ENCODE peak calls at places on chromosomes 11 and 22, in ten cellular contexts. M, N, A, V, R, G, Q, Z, D and C are unnamed samples.

GRCh38 chr22:24005201-24005600 is at the start of gene GSTT4:
- DNase-seq in M (no peak), N (no peak), A (no peak), V (peak; percentile 72), R (peak; percentile 71), G (no peak), Q (no peak), Z (no peak), D (no peak), C (no peak)

GRCh38 chr22:22614065-22614464 is 30.3 kb upstream of the GGTLC2 start:
- DNase-seq in M (no peak), N (no peak), A (no peak), V (no peak), R (no peak), G (no peak), Q (no peak), Z (no peak), D (no peak), C (no peak)

GRCh38 chr11:12410006-12410728 is 32.8 kb downstream of the PARVA start:
- DNase-seq in M (peak; percentile 66), N (peak; percentile 51), A (peak; percentile 37), V (no peak), R (peak; percentile 92), G (no peak), Q (no peak), Z (no peak), D (no peak), C (no peak)

GRCh38 chr11:11995601-11996000 is 12.8 kb downstream of the DKK3 start:
- DNase-seq in M (no peak), N (no peak), A (no peak), V (no peak), R (no peak), G (no peak), Q (no peak), Z (no peak), D (peak; percentile 39), C (no peak)

GRCh38 chr22:48532986-48533385 is 1294.7 kb downstream of the BRD1 start:
- DNase-seq in M (no peak), N (no peak), A (no peak), V (no peak), R (no peak), G (no peak), Q (no peak), Z (no peak), D (no peak), C (no peak)

GRCh38 chr11:833114-833791 is 501 bp downstream of the CD151 start:
- DNase-seq in M (peak; percentile 85), N (no peak), A (peak; percentile 55), V (peak; percentile 76), R (no peak), G (peak; percentile 22), Q (peak; percentile 73), Z (peak; percentile 74), D (peak; percentile 51), C (no peak)

GRCh38 chr11:21323617-21324016 is 654.2 kb downstream of the NELL1 start:
- DNase-seq in M (no peak), N (no peak), A (no peak), V (no peak), R (no peak), G (no peak), Q (no peak), Z (no peak), D (no peak), C (no peak)

GRCh38 chr11:23405350-23405937 is 545.2 kb upstream of the CCDC179 start:
- DNase-seq in M (no peak), N (no peak), A (no peak), V (no peak), R (peak; percentile 59), G (no peak), Q (no peak), Z (no peak), D (no peak), C (no peak)

DNA sequence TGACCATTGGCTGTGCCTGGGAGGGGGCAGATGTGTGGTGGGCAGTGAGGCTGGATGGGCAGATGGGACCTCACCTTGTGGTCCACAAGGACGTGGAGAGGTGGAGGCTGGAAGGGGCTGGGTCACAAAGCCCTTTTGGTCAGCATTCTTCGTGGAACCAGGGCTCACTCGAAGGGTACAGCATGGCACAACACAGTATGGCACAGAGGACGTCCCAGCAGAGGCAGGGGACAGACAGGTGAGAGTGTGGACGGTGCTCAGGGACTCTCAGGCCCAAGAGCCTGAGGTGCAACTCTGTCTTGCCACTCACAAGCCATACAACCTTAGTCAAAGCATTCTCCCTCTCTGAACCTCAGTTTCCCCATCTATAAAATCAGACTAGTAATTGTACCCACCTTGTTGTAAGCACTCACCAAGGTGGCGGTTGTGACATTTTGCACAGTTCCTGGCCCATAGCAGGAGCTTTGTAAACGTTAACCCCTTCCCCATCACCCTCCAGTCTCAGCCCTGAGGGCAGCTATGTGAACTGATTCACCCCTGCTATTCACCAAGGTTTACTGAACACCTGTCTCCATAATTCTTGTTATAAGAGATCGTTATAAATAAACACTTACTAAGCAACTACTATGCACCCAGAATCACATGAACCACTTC is 11.6 kb upstream of the TSKU start:
- DNase-seq in M (no peak), N (no peak), A (no peak), V (no peak), R (peak; percentile 62), G (no peak), Q (no peak), Z (no peak), D (no peak), C (no peak)
- H3K4me1 ChIP-seq in M (peaks cover 30% of the 10 kb centered on the region), N (peaks cover 40% of the 10 kb centered on the region), A (peaks cover 72% of the 10 kb centered on the region), V (peaks cover 29% of the 10 kb centered on the region), R (peaks cover 42% of the 10 kb centered on the region), G (peaks cover 21% of the 10 kb centered on the region), Q (peaks cover 61% of the 10 kb centered on the region), Z (peaks cover 60% of the 10 kb centered on the region), D (peaks cover 19% of the 10 kb centered on the region), C (peaks cover 27% of the 10 kb centered on the region)

GRCh38 chr11:67352546-67353316 is 615 bp downstream of the POLD4 start:
- DNase-seq in M (peak; percentile 65), N (no peak), A (no peak), V (peak; percentile 50), R (peak; percentile 77), G (no peak), Q (peak; percentile 72), Z (peak; percentile 68), D (no peak), C (no peak)

GRCh38 chr11:67349457-67349856 is 3.9 kb downstream of the POLD4 start:
- DNase-seq in M (no peak), N (no peak), A (no peak), V (no peak), R (no peak), G (no peak), Q (no peak), Z (no peak), D (no peak), C (no peak)

GRCh38 chr11:67349927-67350465 is 3.4 kb downstream of the POLD4 start:
- DNase-seq in M (no peak), N (no peak), A (no peak), V (no peak), R (no peak), G (no peak), Q (no peak), Z (no peak), D (no peak), C (no peak)

GRCh38 chr11:67353317-67354313 is at the start of gene POLD4:
- DNase-seq in M (peak; percentile 98), N (peak; percentile 92), A (peak; percentile 97), V (peak; percentile 99), R (peak; percentile 99), G (peak; percentile 93), Q (peak; percentile 99), Z (peak; percentile 99), D (peak; percentile 94), C (no peak)

DNA sequence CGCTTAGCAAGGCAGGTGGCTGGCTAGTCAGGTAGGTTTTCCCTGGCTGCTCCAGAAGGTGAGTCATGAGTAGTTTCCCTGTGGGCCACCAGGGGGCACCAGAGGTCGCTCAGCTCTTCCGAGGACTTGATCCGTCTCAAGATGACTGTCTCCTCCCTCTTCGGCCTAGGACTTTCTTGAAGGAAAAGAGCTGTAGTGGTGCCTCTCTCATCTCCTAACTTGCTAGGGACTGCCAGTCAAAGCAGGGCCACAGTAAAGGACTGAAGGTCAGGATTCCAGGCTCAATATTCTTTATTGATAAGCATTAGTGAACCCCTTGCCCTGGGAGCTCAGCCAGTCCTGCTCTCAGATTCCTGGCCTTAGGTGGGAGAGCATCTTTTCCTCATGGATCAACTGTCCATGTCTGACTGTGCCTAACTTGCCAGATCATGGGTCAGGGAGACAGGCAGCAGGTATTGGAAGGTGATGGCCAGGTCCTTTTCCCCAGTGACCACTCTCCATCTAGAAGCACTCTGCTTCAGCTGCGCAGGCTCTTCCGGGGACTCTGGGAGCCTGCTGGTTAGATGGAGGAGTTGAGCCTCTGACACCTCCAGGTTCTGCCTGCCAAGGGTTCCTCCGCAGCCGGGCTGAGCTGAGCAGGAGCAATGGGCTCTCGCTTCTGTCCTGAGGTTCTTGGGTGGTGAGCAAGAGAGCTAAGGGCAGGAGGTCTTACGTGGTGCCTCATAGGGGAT is 1.9 kb downstream of the POLD4 start:
- DNase-seq in M (peak; percentile 85), N (peak; percentile 80), A (peak; percentile 89), V (no peak), R (peak; percentile 84), G (peak; percentile 44), Q (peak; percentile 77), Z (peak; percentile 78), D (peak; percentile 74), C (no peak)
- H3K27ac ChIP-seq in M (peak overlapping the region; percentile 97), N (peak overlapping the region; percentile 22), A (peak overlapping the region; percentile 98), V (peak overlapping the region; percentile 42), R (peak overlapping the region; percentile 98), G (peak overlapping the region; percentile 57), Q (peak overlapping the region; percentile 100), Z (peak overlapping the region; percentile 9), D (peak overlapping the region; percentile 6), C (peak overlapping the region; percentile 76)

GRCh38 chr22:36464715-36465231 is 16.7 kb downstream of the TXN2 start:
- DNase-seq in M (no peak), N (no peak), A (no peak), V (no peak), R (peak; percentile 72), G (no peak), Q (no peak), Z (peak; percentile 36), D (no peak), C (no peak)

GRCh38 chr22:36462475-36462790 is 19.0 kb downstream of the TXN2 start:
- DNase-seq in M (no peak), N (no peak), A (no peak), V (no peak), R (no peak), G (no peak), Q (no peak), Z (no peak), D (no peak), C (no peak)

GRCh38 chr22:36461665-36462474 is 19.6 kb downstream of the TXN2 start:
- DNase-seq in M (peak; percentile 79), N (peak; percentile 94), A (peak; percentile 90), V (peak; percentile 61), R (peak; percentile 72), G (no peak), Q (no peak), Z (peak; percentile 82), D (no peak), C (no peak)

GRCh38 chr22:36465232-36466021 is 16.0 kb downstream of the TXN2 start:
- DNase-seq in M (peak; percentile 95), N (peak; percentile 93), A (peak; percentile 87), V (peak; percentile 84), R (peak; percentile 92), G (no peak), Q (peak; percentile 80), Z (peak; percentile 99), D (no peak), C (peak; percentile 85)

DNA sequence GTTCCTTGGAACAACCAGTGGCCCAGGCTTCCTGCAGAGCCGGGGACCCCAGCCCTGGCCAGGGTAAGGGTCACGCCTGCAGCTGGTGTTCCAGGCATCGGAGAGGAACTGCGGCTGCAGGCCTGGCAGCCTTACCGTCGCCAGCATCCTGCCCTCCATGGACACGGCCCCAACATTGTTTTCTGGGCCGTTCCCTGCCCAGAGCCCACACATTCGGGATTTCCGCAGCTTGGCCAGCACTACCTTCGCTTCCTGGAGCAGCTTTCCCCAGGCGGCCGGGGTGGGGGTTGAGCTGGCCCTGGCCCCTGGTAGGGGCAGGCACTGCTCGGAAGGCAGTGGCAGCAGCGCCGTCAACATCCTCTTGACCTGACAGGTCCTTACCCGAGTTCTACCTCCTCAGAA is 17.7 kb downstream of the TXN2 start:
- DNase-seq in M (no peak), N (no peak), A (no peak), V (peak; percentile 81), R (peak; percentile 71), G (no peak), Q (no peak), Z (peak; percentile 19), D (no peak), C (no peak)
- H3K4me1 ChIP-seq in M (peaks cover 42% of the 10 kb centered on the region), N (peaks cover 41% of the 10 kb centered on the region), A (peaks cover 84% of the 10 kb centered on the region), V (peaks cover 53% of the 10 kb centered on the region), R (peaks cover 66% of the 10 kb centered on the region), G (no peaks in the 10 kb centered on the region), Q (peaks cover 35% of the 10 kb centered on the region), Z (peaks cover 63% of the 10 kb centered on the region), D (peaks cover 11% of the 10 kb centered on the region), C (peaks cover 57% of the 10 kb centered on the region)

GRCh38 chr11:61369372-61370348 is 7.5 kb downstream of the TMEM138 start:
- DNase-seq in M (peak; percentile 84), N (peak; percentile 99), A (no peak), V (peak; percentile 36), R (peak; percentile 76), G (no peak), Q (no peak), Z (peak; percentile 75), D (no peak), C (no peak)
- H3K27ac ChIP-seq in M (peak overlapping the region; percentile 82), N (peak overlapping the region; percentile 64), A (no peak overlapping the region), V (no peak overlapping the region), R (no peak overlapping the region), G (no peak overlapping the region), Q (peak overlapping the region; percentile 19), Z (no peak overlapping the region), D (no peak overlapping the region), C (no peak overlapping the region)